ENCODE peak calls at places on chromosomes 7 and 10, in five cellular contexts. One of them, this sample, is unnamed.
A peak's percentile ranks its signal among the peaks of the same experiment; 100 is the strongest.

GRCh38 chr10:24208661-24209420 is at the start of gene KIAA1217:
- DNase-seq in gastrocnemius medialis: peak; percentile 74
- DNase-seq in astrocyte of the spinal cord: peak; percentile 61
- DNase-seq in fibroblast of pulmonary artery: peak; percentile 33
- DNase-seq in mucosa of descending colon: peak; percentile 61
- DNase-seq in this sample: no peak

GRCh38 chr7:46357290-46357689 is 436.2 kb upstream of the IGFBP3 start:
- DNase-seq in gastrocnemius medialis: no peak
- DNase-seq in astrocyte of the spinal cord: no peak
- DNase-seq in fibroblast of pulmonary artery: no peak
- DNase-seq in mucosa of descending colon: no peak
- DNase-seq in this sample: no peak

GRCh38 chr7:129265328-129265727 is 40.5 kb downstream of the AHCYL2 start:
- DNase-seq in astrocyte of the spinal cord: no peak
- DNase-seq in fibroblast of pulmonary artery: no peak
- DNase-seq in gastrocnemius medialis: no peak
- DNase-seq in mucosa of descending colon: no peak
- DNase-seq in this sample: no peak

GRCh38 chr7:22124906-22125305 is 179.2 kb upstream of the CDCA7L start:
- DNase-seq in fibroblast of pulmonary artery: no peak
- DNase-seq in gastrocnemius medialis: no peak
- DNase-seq in astrocyte of the spinal cord: no peak
- DNase-seq in mucosa of descending colon: no peak
- DNase-seq in this sample: no peak

GRCh38 chr10:34433241-34434076 is 381.6 kb downstream of the PARD3 start:
- DNase-seq in mucosa of descending colon: no peak
- DNase-seq in fibroblast of pulmonary artery: peak; percentile 72
- DNase-seq in astrocyte of the spinal cord: peak; percentile 90
- DNase-seq in gastrocnemius medialis: no peak
- DNase-seq in this sample: no peak

GRCh38 chr10:52674474-52674873 is 98.1 kb downstream of the MBL2 start:
- DNase-seq in gastrocnemius medialis: no peak
- DNase-seq in astrocyte of the spinal cord: no peak
- DNase-seq in mucosa of descending colon: peak; percentile 28
- DNase-seq in fibroblast of pulmonary artery: no peak
- DNase-seq in this sample: no peak

GRCh38 chr10:79053081-79053434 is 15.7 kb upstream of the ZMIZ1 start:
- DNase-seq in astrocyte of the spinal cord: no peak
- DNase-seq in gastrocnemius medialis: no peak
- DNase-seq in mucosa of descending colon: peak; percentile 5
- DNase-seq in fibroblast of pulmonary artery: no peak
- DNase-seq in this sample: peak; percentile 12

GRCh38 chr7:142381727-142382409 is 124.0 kb upstream of the PRSS58 start:
- DNase-seq in mucosa of descending colon: no peak
- DNase-seq in astrocyte of the spinal cord: no peak
- DNase-seq in gastrocnemius medialis: no peak
- DNase-seq in fibroblast of pulmonary artery: no peak
- DNase-seq in this sample: no peak

GRCh38 chr10:5608608-5609270 is 57.7 kb downstream of the ASB13 start:
- DNase-seq in fibroblast of pulmonary artery: no peak
- DNase-seq in mucosa of descending colon: no peak
- DNase-seq in gastrocnemius medialis: no peak
- DNase-seq in astrocyte of the spinal cord: no peak
- DNase-seq in this sample: peak; percentile 56

GRCh38 chr7:134991469-134992339 is 5.4 kb downstream of the AGBL3 start:
- DNase-seq in fibroblast of pulmonary artery: peak; percentile 25
- DNase-seq in astrocyte of the spinal cord: no peak
- DNase-seq in gastrocnemius medialis: no peak
- DNase-seq in mucosa of descending colon: no peak
- DNase-seq in this sample: no peak

GRCh38 chr10:128498378-128498730 is 372.1 kb upstream of the MKI67 start:
- DNase-seq in fibroblast of pulmonary artery: no peak
- DNase-seq in mucosa of descending colon: no peak
- DNase-seq in astrocyte of the spinal cord: no peak
- DNase-seq in gastrocnemius medialis: no peak
- DNase-seq in this sample: no peak

GRCh38 chr10:113899952-113900598 is 45.6 kb downstream of the NHLRC2 start:
- DNase-seq in fibroblast of pulmonary artery: no peak
- DNase-seq in gastrocnemius medialis: no peak
- DNase-seq in astrocyte of the spinal cord: no peak
- DNase-seq in mucosa of descending colon: no peak
- DNase-seq in this sample: no peak

GRCh38 chr7:27165655-27166474 is 528 bp upstream of the HOXA9 start:
- DNase-seq in astrocyte of the spinal cord: no peak
- DNase-seq in gastrocnemius medialis: no peak
- DNase-seq in fibroblast of pulmonary artery: no peak
- DNase-seq in mucosa of descending colon: no peak
- DNase-seq in this sample: peak; percentile 6

GRCh38 chr10:133127291-133128125 is 32.5 kb upstream of the KNDC1 start:
- DNase-seq in gastrocnemius medialis: no peak
- DNase-seq in astrocyte of the spinal cord: no peak
- DNase-seq in fibroblast of pulmonary artery: no peak
- DNase-seq in mucosa of descending colon: no peak
- DNase-seq in this sample: no peak

GRCh38 chr7:150515248-150515647 is 576 bp downstream of the GIMAP7 start:
- DNase-seq in fibroblast of pulmonary artery: no peak
- DNase-seq in mucosa of descending colon: no peak
- DNase-seq in gastrocnemius medialis: no peak
- DNase-seq in astrocyte of the spinal cord: no peak
- DNase-seq in this sample: no peak

GRCh38 chr10:5551531-5552375 is 27.0 kb downstream of the CALML3 start:
- DNase-seq in mucosa of descending colon: peak; percentile 88
- DNase-seq in fibroblast of pulmonary artery: no peak
- DNase-seq in astrocyte of the spinal cord: peak; percentile 79
- DNase-seq in gastrocnemius medialis: no peak
- DNase-seq in this sample: peak; percentile 77

GRCh38 chr10:102421645-102422585 is 1.3 kb downstream of the FBXL15 start:
- DNase-seq in mucosa of descending colon: peak; percentile 53
- DNase-seq in astrocyte of the spinal cord: no peak
- DNase-seq in fibroblast of pulmonary artery: no peak
- DNase-seq in gastrocnemius medialis: no peak
- DNase-seq in this sample: no peak

GRCh38 chr7:65371468-65371867 is 2.2 kb upstream of the ZNF92 start:
- DNase-seq in astrocyte of the spinal cord: no peak
- DNase-seq in mucosa of descending colon: peak; percentile 20
- DNase-seq in gastrocnemius medialis: no peak
- DNase-seq in fibroblast of pulmonary artery: peak; percentile 43
- DNase-seq in this sample: no peak

GRCh38 chr10:125980521-125980920 is 84.2 kb downstream of the FANK1 start:
- DNase-seq in gastrocnemius medialis: no peak
- DNase-seq in astrocyte of the spinal cord: no peak
- DNase-seq in fibroblast of pulmonary artery: no peak
- DNase-seq in mucosa of descending colon: no peak
- DNase-seq in this sample: no peak

GRCh38 chr10:3065622-3066021 is 1.7 kb upstream of the PFKP start:
- DNase-seq in mucosa of descending colon: no peak
- DNase-seq in fibroblast of pulmonary artery: no peak
- DNase-seq in gastrocnemius medialis: no peak
- DNase-seq in astrocyte of the spinal cord: no peak
- DNase-seq in this sample: no peak

GRCh38 chr7:25424113-25424512 is 195.8 kb upstream of the NPVF start:
- DNase-seq in astrocyte of the spinal cord: no peak
- DNase-seq in gastrocnemius medialis: no peak
- DNase-seq in fibroblast of pulmonary artery: no peak
- DNase-seq in mucosa of descending colon: no peak
- DNase-seq in this sample: no peak

GRCh38 chr7:55180821-55181542 is 162.2 kb downstream of the EGFR start:
- DNase-seq in astrocyte of the spinal cord: no peak
- DNase-seq in mucosa of descending colon: peak; percentile 82
- DNase-seq in fibroblast of pulmonary artery: no peak
- DNase-seq in gastrocnemius medialis: no peak
- DNase-seq in this sample: no peak

GRCh38 chr10:26311383-26311940 is 94.9 kb downstream of the GAD2 start:
- DNase-seq in fibroblast of pulmonary artery: no peak
- DNase-seq in astrocyte of the spinal cord: no peak
- DNase-seq in gastrocnemius medialis: no peak
- DNase-seq in mucosa of descending colon: no peak
- DNase-seq in this sample: no peak

GRCh38 chr10:23338155-23338828 is 6.3 kb downstream of the C10orf67 start:
- DNase-seq in gastrocnemius medialis: no peak
- DNase-seq in fibroblast of pulmonary artery: peak; percentile 29
- DNase-seq in mucosa of descending colon: no peak
- DNase-seq in astrocyte of the spinal cord: no peak
- DNase-seq in this sample: no peak

GRCh38 chr10:129780158-129780557 is 183.9 kb downstream of the EBF3 start:
- DNase-seq in fibroblast of pulmonary artery: no peak
- DNase-seq in gastrocnemius medialis: no peak
- DNase-seq in astrocyte of the spinal cord: no peak
- DNase-seq in mucosa of descending colon: no peak
- DNase-seq in this sample: peak; percentile 66

DNA sequence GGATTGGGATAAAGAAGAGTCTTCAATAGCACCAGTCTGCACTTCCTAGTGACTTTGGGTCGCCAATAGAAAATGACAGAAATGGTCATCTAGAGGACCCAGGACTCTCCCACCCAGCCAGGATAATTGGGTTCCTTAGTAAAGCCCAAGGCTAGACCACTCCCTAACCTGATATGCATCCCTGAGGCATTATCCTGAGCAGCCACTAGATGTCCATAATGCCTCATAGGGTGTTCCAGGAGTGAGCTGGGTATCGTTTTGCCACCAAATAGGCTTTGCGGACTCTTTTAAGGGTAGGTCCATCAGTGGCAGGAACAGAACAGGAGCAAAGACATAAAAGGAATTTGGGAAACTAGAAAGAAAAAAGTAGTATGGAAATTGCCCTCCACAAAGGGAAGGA is 4.5 kb upstream of the LRRC4 start:
- DNase-seq in fibroblast of pulmonary artery: no peak
- DNase-seq in mucosa of descending colon: no peak
- DNase-seq in gastrocnemius medialis: no peak
- DNase-seq in astrocyte of the spinal cord: no peak
- DNase-seq in this sample: no peak
- TF ChIP-seq CTCF in fibroblast of pulmonary artery: peak; percentile 55
- TF ChIP-seq CTCF in mucosa of descending colon: no peak
- TF ChIP-seq CTCF in gastrocnemius medialis: no peak
- TF ChIP-seq CTCF in astrocyte of the spinal cord: peak; percentile 68
- TF ChIP-seq CTCF in this sample: peak; percentile 68

DNA sequence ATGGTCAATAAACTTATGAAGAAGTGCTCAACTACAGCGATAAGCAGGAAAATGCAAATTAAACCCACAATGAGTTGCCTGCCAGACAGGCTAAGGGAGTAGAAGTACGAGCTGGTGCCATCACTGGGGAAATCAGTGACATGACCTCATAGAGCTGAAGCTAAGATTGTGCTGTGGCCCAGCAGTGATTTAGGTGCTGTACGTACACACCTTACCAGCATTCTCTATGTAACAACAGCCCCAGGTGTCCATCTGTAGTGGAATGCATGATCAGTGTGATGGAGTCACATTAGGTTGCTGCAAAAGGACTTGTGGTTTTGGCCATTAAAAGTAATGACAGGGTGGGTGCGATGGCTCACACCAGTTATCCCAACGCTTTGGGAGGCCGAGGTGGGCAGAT is 5.7 kb upstream of the TECPR1 start:
- DNase-seq in mucosa of descending colon: no peak
- DNase-seq in fibroblast of pulmonary artery: no peak
- DNase-seq in astrocyte of the spinal cord: no peak
- DNase-seq in gastrocnemius medialis: no peak
- DNase-seq in this sample: no peak
- TF ChIP-seq CTCF in mucosa of descending colon: no peak
- TF ChIP-seq CTCF in fibroblast of pulmonary artery: no peak
- TF ChIP-seq CTCF in astrocyte of the spinal cord: no peak
- TF ChIP-seq CTCF in gastrocnemius medialis: no peak
- TF ChIP-seq CTCF in this sample: no peak

GRCh38 chr10:48548531-48549135 is 56.2 kb downstream of the ARHGAP22 start:
- DNase-seq in fibroblast of pulmonary artery: no peak
- DNase-seq in astrocyte of the spinal cord: no peak
- DNase-seq in mucosa of descending colon: no peak
- DNase-seq in gastrocnemius medialis: no peak
- DNase-seq in this sample: no peak
- TF ChIP-seq CTCF in fibroblast of pulmonary artery: no peak
- TF ChIP-seq CTCF in astrocyte of the spinal cord: no peak
- TF ChIP-seq CTCF in mucosa of descending colon: no peak
- TF ChIP-seq CTCF in gastrocnemius medialis: no peak
- TF ChIP-seq CTCF in this sample: no peak

GRCh38 chr10:71912431-71912830 is 51.8 kb upstream of the CHST3 start:
- DNase-seq in astrocyte of the spinal cord: no peak
- DNase-seq in mucosa of descending colon: no peak
- DNase-seq in fibroblast of pulmonary artery: no peak
- DNase-seq in gastrocnemius medialis: no peak
- DNase-seq in this sample: no peak
- TF ChIP-seq CTCF in astrocyte of the spinal cord: no peak
- TF ChIP-seq CTCF in mucosa of descending colon: no peak
- TF ChIP-seq CTCF in fibroblast of pulmonary artery: peak; percentile 8
- TF ChIP-seq CTCF in gastrocnemius medialis: no peak
- TF ChIP-seq CTCF in this sample: no peak

GRCh38 chr7:36312915-36313334 is 76.7 kb upstream of the ANLN start:
- DNase-seq in gastrocnemius medialis: no peak
- DNase-seq in mucosa of descending colon: no peak
- DNase-seq in fibroblast of pulmonary artery: no peak
- DNase-seq in astrocyte of the spinal cord: no peak
- DNase-seq in this sample: no peak

GRCh38 chr7:36311539-36311938 is 78.1 kb upstream of the ANLN start:
- DNase-seq in fibroblast of pulmonary artery: no peak
- DNase-seq in mucosa of descending colon: no peak
- DNase-seq in astrocyte of the spinal cord: no peak
- DNase-seq in gastrocnemius medialis: no peak
- DNase-seq in this sample: no peak

GRCh38 chr7:36313607-36314006 is 76.1 kb upstream of the ANLN start:
- DNase-seq in astrocyte of the spinal cord: no peak
- DNase-seq in gastrocnemius medialis: no peak
- DNase-seq in fibroblast of pulmonary artery: no peak
- DNase-seq in mucosa of descending colon: no peak
- DNase-seq in this sample: no peak

GRCh38 chr7:36310897-36311296 is 78.8 kb upstream of the ANLN start:
- DNase-seq in astrocyte of the spinal cord: no peak
- DNase-seq in mucosa of descending colon: no peak
- DNase-seq in gastrocnemius medialis: no peak
- DNase-seq in fibroblast of pulmonary artery: no peak
- DNase-seq in this sample: no peak

DNA sequence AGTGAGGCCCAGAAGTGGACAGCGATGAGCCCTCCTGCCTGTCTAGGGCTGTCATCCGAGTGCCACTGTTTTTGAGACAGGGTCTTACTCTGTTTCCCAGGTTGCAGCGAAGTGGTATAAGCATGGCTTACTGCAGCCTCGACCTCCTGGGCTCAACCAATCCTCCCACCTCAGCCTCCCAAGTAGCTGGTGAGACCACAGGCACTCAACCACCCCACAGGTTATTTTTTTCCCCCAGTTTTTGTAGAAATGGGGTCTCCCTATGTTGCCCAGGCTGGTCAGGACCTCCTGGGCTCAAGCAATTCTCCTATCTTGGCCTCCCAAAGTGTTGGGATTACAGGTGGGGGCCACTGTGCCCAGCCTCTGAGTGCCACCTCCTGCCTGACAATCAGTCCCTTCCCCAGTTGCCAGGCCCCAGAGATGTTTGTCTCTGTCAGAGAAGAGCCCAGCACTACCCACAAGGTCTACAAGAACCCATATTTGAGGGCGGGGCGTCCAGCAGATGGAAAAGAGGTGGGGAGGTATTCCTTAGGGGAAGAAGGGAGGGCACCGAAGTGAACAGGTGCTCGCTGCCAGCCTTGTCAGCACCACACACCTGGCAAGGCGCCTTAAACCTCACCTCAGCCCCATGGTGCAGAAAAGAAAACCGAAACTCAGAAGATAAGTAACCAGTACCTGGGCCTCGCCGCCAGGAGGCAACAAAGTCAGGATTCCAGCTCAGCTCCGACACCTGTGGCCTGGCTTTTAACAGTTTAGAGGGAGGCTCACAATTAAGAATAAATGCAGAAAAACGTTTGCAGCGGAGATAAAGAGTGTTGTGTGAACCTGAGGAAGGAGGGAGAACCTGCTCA is 77.4 kb upstream of the ANLN start:
- DNase-seq in astrocyte of the spinal cord: no peak
- DNase-seq in mucosa of descending colon: peak; percentile 79
- DNase-seq in gastrocnemius medialis: no peak
- DNase-seq in fibroblast of pulmonary artery: no peak
- DNase-seq in this sample: no peak
- TF ChIP-seq CTCF in astrocyte of the spinal cord: peak; percentile 18
- TF ChIP-seq CTCF in mucosa of descending colon: peak; percentile 54
- TF ChIP-seq CTCF in gastrocnemius medialis: no peak
- TF ChIP-seq CTCF in fibroblast of pulmonary artery: no peak
- TF ChIP-seq CTCF in this sample: peak; percentile 65